ENCODE peak calls at places on chromosomes 11 and 22, in ten cellular contexts. One of them, this sample, is unnamed.

GRCh38 chr11:134949121-134949591 is 537.1 kb upstream of the B3GAT1 start:
- ATAC-seq in naive thymus-derived CD4-positive, alpha-beta T cell: no peak
- ATAC-seq in gastrocnemius medialis: peak
- ATAC-seq in HCT116: peak
- ATAC-seq in left lung: peak
- ATAC-seq in PC-3: no peak
- ATAC-seq in activated CD8-positive, alpha-beta T cell treated with anti-CD3 and anti-CD28 coated beads for 36 hours: no peak
- ATAC-seq in CD8-positive, alpha-beta T cell: no peak
- ATAC-seq in activated CD8-positive, alpha-beta memory T cell treated with anti-CD3 and anti-CD28 coated beads, Interleukin-2, amount 10 ng/mL, durations not matched to agents 7 days and 5 days: no peak
- ATAC-seq in effector memory CD8-positive, alpha-beta T cell: no peak
- ATAC-seq in this sample: peak

GRCh38 chr11:33588056-33588455 is 112.6 kb downstream of the C11orf91 start:
- ATAC-seq in activated CD8-positive, alpha-beta T cell treated with anti-CD3 and anti-CD28 coated beads for 36 hours: no peak
- ATAC-seq in CD8-positive, alpha-beta T cell: no peak
- ATAC-seq in PC-3: no peak
- ATAC-seq in effector memory CD8-positive, alpha-beta T cell: no peak
- ATAC-seq in left lung: no peak
- ATAC-seq in gastrocnemius medialis: no peak
- ATAC-seq in activated CD8-positive, alpha-beta memory T cell treated with anti-CD3 and anti-CD28 coated beads, Interleukin-2, amount 10 ng/mL, durations not matched to agents 7 days and 5 days: no peak
- ATAC-seq in naive thymus-derived CD4-positive, alpha-beta T cell: no peak
- ATAC-seq in HCT116: no peak
- ATAC-seq in this sample: no peak

GRCh38 chr11:30478923-30479322 is 107.2 kb downstream of the MPPED2 start:
- ATAC-seq in CD8-positive, alpha-beta T cell: no peak
- ATAC-seq in PC-3: no peak
- ATAC-seq in activated CD8-positive, alpha-beta T cell treated with anti-CD3 and anti-CD28 coated beads for 36 hours: no peak
- ATAC-seq in left lung: no peak
- ATAC-seq in activated CD8-positive, alpha-beta memory T cell treated with anti-CD3 and anti-CD28 coated beads, Interleukin-2, amount 10 ng/mL, durations not matched to agents 7 days and 5 days: no peak
- ATAC-seq in effector memory CD8-positive, alpha-beta T cell: no peak
- ATAC-seq in naive thymus-derived CD4-positive, alpha-beta T cell: no peak
- ATAC-seq in HCT116: no peak
- ATAC-seq in gastrocnemius medialis: peak
- ATAC-seq in this sample: no peak

GRCh38 chr11:61361237-61361636 is 445 bp downstream of the CYB561A3 start:
- ATAC-seq in activated CD8-positive, alpha-beta memory T cell treated with anti-CD3 and anti-CD28 coated beads, Interleukin-2, amount 10 ng/mL, durations not matched to agents 7 days and 5 days: no peak
- ATAC-seq in left lung: no peak
- ATAC-seq in naive thymus-derived CD4-positive, alpha-beta T cell: no peak
- ATAC-seq in gastrocnemius medialis: peak
- ATAC-seq in CD8-positive, alpha-beta T cell: no peak
- ATAC-seq in effector memory CD8-positive, alpha-beta T cell: no peak
- ATAC-seq in HCT116: peak
- ATAC-seq in PC-3: peak
- ATAC-seq in activated CD8-positive, alpha-beta T cell treated with anti-CD3 and anti-CD28 coated beads for 36 hours: no peak
- ATAC-seq in this sample: no peak

GRCh38 chr22:46573781-46574437 is 36.5 kb upstream of the CELSR1 start:
- ATAC-seq in naive thymus-derived CD4-positive, alpha-beta T cell: no peak
- ATAC-seq in activated CD8-positive, alpha-beta memory T cell treated with anti-CD3 and anti-CD28 coated beads, Interleukin-2, amount 10 ng/mL, durations not matched to agents 7 days and 5 days: no peak
- ATAC-seq in gastrocnemius medialis: no peak
- ATAC-seq in HCT116: no peak
- ATAC-seq in left lung: no peak
- ATAC-seq in CD8-positive, alpha-beta T cell: no peak
- ATAC-seq in activated CD8-positive, alpha-beta T cell treated with anti-CD3 and anti-CD28 coated beads for 36 hours: no peak
- ATAC-seq in effector memory CD8-positive, alpha-beta T cell: no peak
- ATAC-seq in PC-3: no peak
- ATAC-seq in this sample: no peak

GRCh38 chr22:46219650-46220049 is 30.4 kb downstream of the CDPF1 start:
- ATAC-seq in activated CD8-positive, alpha-beta T cell treated with anti-CD3 and anti-CD28 coated beads for 36 hours: no peak
- ATAC-seq in effector memory CD8-positive, alpha-beta T cell: no peak
- ATAC-seq in HCT116: no peak
- ATAC-seq in CD8-positive, alpha-beta T cell: no peak
- ATAC-seq in PC-3: no peak
- ATAC-seq in naive thymus-derived CD4-positive, alpha-beta T cell: no peak
- ATAC-seq in activated CD8-positive, alpha-beta memory T cell treated with anti-CD3 and anti-CD28 coated beads, Interleukin-2, amount 10 ng/mL, durations not matched to agents 7 days and 5 days: peak
- ATAC-seq in gastrocnemius medialis: no peak
- ATAC-seq in left lung: no peak
- ATAC-seq in this sample: no peak

GRCh38 chr11:74494916-74495315 is 1.4 kb upstream of the LIPT2 start:
- ATAC-seq in naive thymus-derived CD4-positive, alpha-beta T cell: no peak
- ATAC-seq in HCT116: no peak
- ATAC-seq in PC-3: no peak
- ATAC-seq in activated CD8-positive, alpha-beta T cell treated with anti-CD3 and anti-CD28 coated beads for 36 hours: no peak
- ATAC-seq in gastrocnemius medialis: no peak
- ATAC-seq in CD8-positive, alpha-beta T cell: no peak
- ATAC-seq in activated CD8-positive, alpha-beta memory T cell treated with anti-CD3 and anti-CD28 coated beads, Interleukin-2, amount 10 ng/mL, durations not matched to agents 7 days and 5 days: no peak
- ATAC-seq in effector memory CD8-positive, alpha-beta T cell: no peak
- ATAC-seq in left lung: no peak
- ATAC-seq in this sample: no peak

GRCh38 chr11:64378335-64378884 is 19.4 kb downstream of the RPS6KA4 start:
- ATAC-seq in CD8-positive, alpha-beta T cell: no peak
- ATAC-seq in naive thymus-derived CD4-positive, alpha-beta T cell: no peak
- ATAC-seq in activated CD8-positive, alpha-beta T cell treated with anti-CD3 and anti-CD28 coated beads for 36 hours: no peak
- ATAC-seq in HCT116: no peak
- ATAC-seq in gastrocnemius medialis: no peak
- ATAC-seq in activated CD8-positive, alpha-beta memory T cell treated with anti-CD3 and anti-CD28 coated beads, Interleukin-2, amount 10 ng/mL, durations not matched to agents 7 days and 5 days: no peak
- ATAC-seq in effector memory CD8-positive, alpha-beta T cell: no peak
- ATAC-seq in PC-3: peak
- ATAC-seq in left lung: no peak
- ATAC-seq in this sample: no peak

GRCh38 chr11:25776238-25776637 is 555.7 kb upstream of the ANO3 start:
- ATAC-seq in effector memory CD8-positive, alpha-beta T cell: no peak
- ATAC-seq in HCT116: no peak
- ATAC-seq in PC-3: no peak
- ATAC-seq in naive thymus-derived CD4-positive, alpha-beta T cell: no peak
- ATAC-seq in activated CD8-positive, alpha-beta T cell treated with anti-CD3 and anti-CD28 coated beads for 36 hours: no peak
- ATAC-seq in left lung: no peak
- ATAC-seq in CD8-positive, alpha-beta T cell: no peak
- ATAC-seq in gastrocnemius medialis: no peak
- ATAC-seq in activated CD8-positive, alpha-beta memory T cell treated with anti-CD3 and anti-CD28 coated beads, Interleukin-2, amount 10 ng/mL, durations not matched to agents 7 days and 5 days: no peak
- ATAC-seq in this sample: no peak

GRCh38 chr11:129637983-129638776 is 177.5 kb upstream of the TMEM45B start:
- ATAC-seq in left lung: no peak
- ATAC-seq in PC-3: no peak
- ATAC-seq in naive thymus-derived CD4-positive, alpha-beta T cell: no peak
- ATAC-seq in HCT116: peak
- ATAC-seq in activated CD8-positive, alpha-beta T cell treated with anti-CD3 and anti-CD28 coated beads for 36 hours: no peak
- ATAC-seq in activated CD8-positive, alpha-beta memory T cell treated with anti-CD3 and anti-CD28 coated beads, Interleukin-2, amount 10 ng/mL, durations not matched to agents 7 days and 5 days: no peak
- ATAC-seq in CD8-positive, alpha-beta T cell: no peak
- ATAC-seq in gastrocnemius medialis: no peak
- ATAC-seq in effector memory CD8-positive, alpha-beta T cell: no peak
- ATAC-seq in this sample: no peak

GRCh38 chr11:32831241-32831640 is 1.5 kb downstream of the PRRG4 start:
- ATAC-seq in HCT116: no peak
- ATAC-seq in left lung: no peak
- ATAC-seq in activated CD8-positive, alpha-beta T cell treated with anti-CD3 and anti-CD28 coated beads for 36 hours: no peak
- ATAC-seq in gastrocnemius medialis: no peak
- ATAC-seq in CD8-positive, alpha-beta T cell: no peak
- ATAC-seq in PC-3: no peak
- ATAC-seq in naive thymus-derived CD4-positive, alpha-beta T cell: no peak
- ATAC-seq in effector memory CD8-positive, alpha-beta T cell: no peak
- ATAC-seq in activated CD8-positive, alpha-beta memory T cell treated with anti-CD3 and anti-CD28 coated beads, Interleukin-2, amount 10 ng/mL, durations not matched to agents 7 days and 5 days: no peak
- ATAC-seq in this sample: no peak

GRCh38 chr11:15725246-15725645 is 610.5 kb downstream of the INSC start:
- ATAC-seq in left lung: peak
- ATAC-seq in PC-3: no peak
- ATAC-seq in HCT116: no peak
- ATAC-seq in naive thymus-derived CD4-positive, alpha-beta T cell: no peak
- ATAC-seq in CD8-positive, alpha-beta T cell: no peak
- ATAC-seq in activated CD8-positive, alpha-beta memory T cell treated with anti-CD3 and anti-CD28 coated beads, Interleukin-2, amount 10 ng/mL, durations not matched to agents 7 days and 5 days: no peak
- ATAC-seq in activated CD8-positive, alpha-beta T cell treated with anti-CD3 and anti-CD28 coated beads for 36 hours: no peak
- ATAC-seq in gastrocnemius medialis: no peak
- ATAC-seq in effector memory CD8-positive, alpha-beta T cell: no peak
- ATAC-seq in this sample: no peak

GRCh38 chr11:33701831-33702230 is 1.2 kb upstream of the C11orf91 start:
- ATAC-seq in activated CD8-positive, alpha-beta memory T cell treated with anti-CD3 and anti-CD28 coated beads, Interleukin-2, amount 10 ng/mL, durations not matched to agents 7 days and 5 days: no peak
- ATAC-seq in naive thymus-derived CD4-positive, alpha-beta T cell: no peak
- ATAC-seq in PC-3: peak
- ATAC-seq in HCT116: no peak
- ATAC-seq in left lung: peak
- ATAC-seq in gastrocnemius medialis: peak
- ATAC-seq in effector memory CD8-positive, alpha-beta T cell: no peak
- ATAC-seq in CD8-positive, alpha-beta T cell: no peak
- ATAC-seq in activated CD8-positive, alpha-beta T cell treated with anti-CD3 and anti-CD28 coated beads for 36 hours: no peak
- ATAC-seq in this sample: no peak

GRCh38 chr11:72631806-72632731 is 42.2 kb downstream of the PDE2A start:
- ATAC-seq in effector memory CD8-positive, alpha-beta T cell: no peak
- ATAC-seq in PC-3: peak
- ATAC-seq in gastrocnemius medialis: peak
- ATAC-seq in HCT116: peak
- ATAC-seq in naive thymus-derived CD4-positive, alpha-beta T cell: no peak
- ATAC-seq in activated CD8-positive, alpha-beta memory T cell treated with anti-CD3 and anti-CD28 coated beads, Interleukin-2, amount 10 ng/mL, durations not matched to agents 7 days and 5 days: no peak
- ATAC-seq in activated CD8-positive, alpha-beta T cell treated with anti-CD3 and anti-CD28 coated beads for 36 hours: no peak
- ATAC-seq in CD8-positive, alpha-beta T cell: no peak
- ATAC-seq in left lung: peak
- ATAC-seq in this sample: peak

GRCh38 chr22:20562607-20563463 is 55.4 kb downstream of the MED15 start:
- ATAC-seq in effector memory CD8-positive, alpha-beta T cell: no peak
- ATAC-seq in PC-3: no peak
- ATAC-seq in left lung: no peak
- ATAC-seq in CD8-positive, alpha-beta T cell: no peak
- ATAC-seq in activated CD8-positive, alpha-beta memory T cell treated with anti-CD3 and anti-CD28 coated beads, Interleukin-2, amount 10 ng/mL, durations not matched to agents 7 days and 5 days: peak
- ATAC-seq in gastrocnemius medialis: no peak
- ATAC-seq in naive thymus-derived CD4-positive, alpha-beta T cell: no peak
- ATAC-seq in HCT116: no peak
- ATAC-seq in activated CD8-positive, alpha-beta T cell treated with anti-CD3 and anti-CD28 coated beads for 36 hours: peak
- ATAC-seq in this sample: no peak

GRCh38 chr22:30488121-30488520 is 16.3 kb upstream of the SEC14L3 start:
- ATAC-seq in HCT116: no peak
- ATAC-seq in PC-3: no peak
- ATAC-seq in effector memory CD8-positive, alpha-beta T cell: no peak
- ATAC-seq in CD8-positive, alpha-beta T cell: no peak
- ATAC-seq in naive thymus-derived CD4-positive, alpha-beta T cell: no peak
- ATAC-seq in gastrocnemius medialis: no peak
- ATAC-seq in activated CD8-positive, alpha-beta T cell treated with anti-CD3 and anti-CD28 coated beads for 36 hours: no peak
- ATAC-seq in left lung: no peak
- ATAC-seq in activated CD8-positive, alpha-beta memory T cell treated with anti-CD3 and anti-CD28 coated beads, Interleukin-2, amount 10 ng/mL, durations not matched to agents 7 days and 5 days: no peak
- ATAC-seq in this sample: no peak